ENCODE peak calls at places on chromosomes 1 and 21, in seven cellular contexts. I is GM06990, X is EH, U is choroid plexus epithelial cell, K is germinal center, Z is GM12865, E is ACHN. M is an unnamed sample.

GRCh38 chr1:160625725-160626498 is 20.9 kb downstream of the SLAMF1 start:
- DNase-seq in I (peak; percentile 57), X (no peak), U (no peak), K (no peak), Z (peak; percentile 58), E (no peak), M (no peak)

GRCh38 chr1:193229136-193229535 is 42.7 kb upstream of the B3GALT2 start:
- DNase-seq in I (no peak), X (peak; percentile 56), U (peak; percentile 12), K (no peak), Z (no peak), E (no peak), M (no peak)

GRCh38 chr1:177174921-177175634 is 4.3 kb downstream of the BRINP2 start:
- DNase-seq in I (no peak), X (no peak), U (no peak), K (no peak), Z (no peak), E (no peak), M (no peak)

GRCh38 chr1:87853576-87854351 is 525.1 kb downstream of the LMO4 start:
- DNase-seq in I (no peak), X (peak; percentile 38), U (peak; percentile 77), K (no peak), Z (no peak), E (no peak), M (no peak)

GRCh38 chr1:172449012-172449584 is 5.2 kb upstream of the PIGC start:
- DNase-seq in I (no peak), X (no peak), U (no peak), K (no peak), Z (peak; percentile 28), E (peak; percentile 36), M (no peak)

GRCh38 chr1:10484519-10484918 is 9.8 kb downstream of the PEX14 start:
- DNase-seq in I (no peak), X (no peak), U (no peak), K (no peak), Z (no peak), E (no peak), M (no peak)

GRCh38 chr1:111909010-111909409 is 80.5 kb downstream of the KCND3 start:
- DNase-seq in I (no peak), X (no peak), U (no peak), K (no peak), Z (no peak), E (no peak), M (no peak)

GRCh38 chr21:33325222-33326067 is 675 bp downstream of the IFNAR1 start:
- DNase-seq in I (no peak), X (peak; percentile 83), U (peak; percentile 75), K (peak; percentile 44), Z (peak; percentile 75), E (peak; percentile 48), M (peak; percentile 86)

GRCh38 chr1:174217787-174218574 is 58.7 kb downstream of the RABGAP1L start:
- DNase-seq in I (peak; percentile 45), X (peak; percentile 50), U (peak; percentile 72), K (peak; percentile 24), Z (peak; percentile 61), E (peak; percentile 52), M (no peak)

GRCh38 chr1:94012686-94013330 is 103.6 kb upstream of the GCLM start:
- DNase-seq in I (no peak), X (no peak), U (no peak), K (no peak), Z (no peak), E (no peak), M (no peak)

GRCh38 chr1:64031191-64031590 is 172.2 kb upstream of the UBE2U start:
- DNase-seq in I (no peak), X (no peak), U (peak; percentile 71), K (no peak), Z (no peak), E (no peak), M (no peak)

GRCh38 chr1:178330153-178330552 is 166.6 kb downstream of the CLEC20A start:
- DNase-seq in I (no peak), X (no peak), U (no peak), K (no peak), Z (no peak), E (no peak), M (no peak)

GRCh38 chr1:44811714-44812151 is 3.4 kb downstream of the BTBD19 start:
- DNase-seq in I (no peak), X (peak; percentile 96), U (peak; percentile 80), K (no peak), Z (no peak), E (no peak), M (no peak)

GRCh38 chr21:15441060-15441493 is 288.7 kb upstream of the USP25 start:
- DNase-seq in I (no peak), X (no peak), U (no peak), K (no peak), Z (peak; percentile 30), E (no peak), M (no peak)

GRCh38 chr1:36911631-36912364 is 122.5 kb downstream of the GRIK3 start:
- DNase-seq in I (no peak), X (no peak), U (no peak), K (no peak), Z (no peak), E (no peak), M (peak; percentile 82)

GRCh38 chr1:45938029-45938428 is 134.6 kb downstream of the MAST2 start:
- DNase-seq in I (no peak), X (no peak), U (no peak), K (no peak), Z (no peak), E (no peak), M (no peak)

GRCh38 chr21:38768385-38769071 is 37.2 kb upstream of the ETS2 start:
- DNase-seq in I (peak; percentile 14), X (peak; percentile 93), U (peak; percentile 94), K (no peak), Z (peak; percentile 38), E (no peak), M (no peak)

GRCh38 chr1:116766616-116767469 is 12.6 kb downstream of the CD2 start:
- DNase-seq in I (no peak), X (peak; percentile 33), U (no peak), K (no peak), Z (no peak), E (no peak), M (no peak)

GRCh38 chr1:217244946-217245345 is 385.9 kb downstream of the GPATCH2 start:
- DNase-seq in I (no peak), X (no peak), U (no peak), K (no peak), Z (no peak), E (no peak), M (no peak)

GRCh38 chr1:201702936-201703335 is 126.0 kb upstream of the IPO9 start:
- DNase-seq in I (no peak), X (peak; percentile 48), U (peak; percentile 51), K (no peak), Z (no peak), E (peak; percentile 19), M (no peak)

GRCh38 chr1:116908821-116909510 is 750 bp upstream of the PTGFRN start:
- DNase-seq in I (no peak), X (no peak), U (no peak), K (no peak), Z (no peak), E (no peak), M (no peak)

GRCh38 chr1:193308438-193308837 is 122.0 kb upstream of the B3GALT2 start:
- DNase-seq in I (no peak), X (no peak), U (peak; percentile 26), K (no peak), Z (no peak), E (no peak), M (no peak)